ENCODE peak calls at places on chromosomes 1 and 21, in six cellular contexts. X, N, B, W, D and J are unnamed samples.

GRCh38 chr1:207993477-207994445 is 82.8 kb upstream of the CD34 start:
- DNase-seq in X (no peak), N (no peak), B (peak), W (peak), D (peak), J (peak)

GRCh38 chr1:242554577-242554976 is 30.1 kb upstream of the PLD5 start:
- DNase-seq in X (no peak), N (no peak), B (no peak), W (no peak), D (no peak), J (no peak)

GRCh38 chr1:166283600-166283999 is 116.8 kb upstream of the FAM78B start:
- DNase-seq in X (no peak), N (no peak), B (no peak), W (no peak), D (no peak), J (no peak)

GRCh38 chr1:173329747-173330146 is 122.6 kb upstream of the TNFSF4 start:
- DNase-seq in X (no peak), N (no peak), B (no peak), W (no peak), D (no peak), J (no peak)

GRCh38 chr1:9960705-9961562 is 17.7 kb downstream of the NMNAT1 start:
- DNase-seq in X (peak), N (no peak), B (no peak), W (peak), D (peak), J (peak)

GRCh38 chr1:159752135-159752580 is 28.6 kb upstream of the DUSP23 start:
- DNase-seq in X (no peak), N (peak), B (no peak), W (no peak), D (no peak), J (no peak)

GRCh38 chr1:155208656-155209372 is at the start of gene MTX1:
- DNase-seq in X (no peak), N (peak), B (peak), W (peak), D (peak), J (peak)

GRCh38 chr21:23217597-23217996 is 2219.4 kb downstream of the NCAM2 start:
- DNase-seq in X (no peak), N (no peak), B (no peak), W (no peak), D (no peak), J (no peak)

GRCh38 chr1:95730986-95731385 is 497.0 kb downstream of the RWDD3 start:
- DNase-seq in X (no peak), N (no peak), B (no peak), W (no peak), D (no peak), J (no peak)

GRCh38 chr1:171751208-171751607 is 9.3 kb upstream of the VAMP4 start:
- DNase-seq in X (no peak), N (no peak), B (no peak), W (no peak), D (no peak), J (no peak)

GRCh38 chr1:69673301-69673700 is 105.6 kb downstream of the LRRC7 start:
- DNase-seq in X (no peak), N (no peak), B (no peak), W (no peak), D (no peak), J (no peak)

GRCh38 chr1:207021139-207021861 is 11.3 kb downstream of the C1orf116 start:
- DNase-seq in X (no peak), N (peak), B (peak), W (no peak), D (no peak), J (no peak)

GRCh38 chr1:108646661-108647269 is 14.1 kb downstream of the HENMT1 start:
- DNase-seq in X (no peak), N (peak), B (no peak), W (no peak), D (no peak), J (no peak)

GRCh38 chr1:44217809-44218410 is 4.6 kb downstream of the DMAP1 start:
- DNase-seq in X (peak), N (peak), B (peak), W (peak), D (peak), J (peak)

GRCh38 chr1:172960454-172961208 is 90.1 kb downstream of the TNFSF18 start:
- DNase-seq in X (no peak), N (no peak), B (no peak), W (peak), D (no peak), J (no peak)

GRCh38 chr1:229843627-229844238 is 217.7 kb downstream of the URB2 start:
- DNase-seq in X (no peak), N (peak), B (no peak), W (no peak), D (no peak), J (no peak)

GRCh38 chr21:45993210-45994085 is 11.9 kb downstream of the COL6A1 start:
- DNase-seq in X (no peak), N (no peak), B (no peak), W (no peak), D (no peak), J (peak)
- TF ChIP-seq CREB1 in X (no peak), N (no peak), B (no peak), W (no peak), D (no peak), J (no peak)

GRCh38 chr1:62325076-62325475 is 5.8 kb upstream of the KANK4 start:
- DNase-seq in X (no peak), N (peak), B (no peak), W (no peak), D (no peak), J (no peak)

GRCh38 chr1:62325696-62326095 is 6.5 kb upstream of the KANK4 start:
- DNase-seq in X (no peak), N (peak), B (no peak), W (no peak), D (no peak), J (no peak)

GRCh38 chr1:62333431-62333830 is 14.2 kb upstream of the KANK4 start:
- DNase-seq in X (no peak), N (no peak), B (no peak), W (no peak), D (no peak), J (no peak)

GRCh38 chr1:62327360-62328051 is 8.3 kb upstream of the KANK4 start:
- DNase-seq in X (no peak), N (no peak), B (no peak), W (peak), D (peak), J (peak)
- TF ChIP-seq CREB1 in X (no peak), N (no peak), B (no peak), W (no peak), D (no peak), J (no peak)

GRCh38 chr1:42340093-42340492 is 5.1 kb upstream of the FOXJ3 start:
- DNase-seq in X (no peak), N (peak), B (no peak), W (peak), D (no peak), J (no peak)
- TF ChIP-seq CREB1 in X (no peak), N (no peak), B (no peak), W (no peak), D (no peak), J (no peak)

GRCh38 chr1:18118078-18118477 is 10.5 kb downstream of the IGSF21 start:
- DNase-seq in X (no peak), N (no peak), B (no peak), W (no peak), D (no peak), J (no peak)
- TF ChIP-seq CREB1 in X (no peak), N (no peak), B (no peak), W (no peak), D (no peak), J (no peak)

GRCh38 chr1:232844791-232845190 is 39.6 kb downstream of the MAP10 start:
- DNase-seq in X (no peak), N (no peak), B (no peak), W (no peak), D (no peak), J (no peak)
- TF ChIP-seq CREB1 in X (no peak), N (no peak), B (no peak), W (no peak), D (no peak), J (no peak)

DNA sequence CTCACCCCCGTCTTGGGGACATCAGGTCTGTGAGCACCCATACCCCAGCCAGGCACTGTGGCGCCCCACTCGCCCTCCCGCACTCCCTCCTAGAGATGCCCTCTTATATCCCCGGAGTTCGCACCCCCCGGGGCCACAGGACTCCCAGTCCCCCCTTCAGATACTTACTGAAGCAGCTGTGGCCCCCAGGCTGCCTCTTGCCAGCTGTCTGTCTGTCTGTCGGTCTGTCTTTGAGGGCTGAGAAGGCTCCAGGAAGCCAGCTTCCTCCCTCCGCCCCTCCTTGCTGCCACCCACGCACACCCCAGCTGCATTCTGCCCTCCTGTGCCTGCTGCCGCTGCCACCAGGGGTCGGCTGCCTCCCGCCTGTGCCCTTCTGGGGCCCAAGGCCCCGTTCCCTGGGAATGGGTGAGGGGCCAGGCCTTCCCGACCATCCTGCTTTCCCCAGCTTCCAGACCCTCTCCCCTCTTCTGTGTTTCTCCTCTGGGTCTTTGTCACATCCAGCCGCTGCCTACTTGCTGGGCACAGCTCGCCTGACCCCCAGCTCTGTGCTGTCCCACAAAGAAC is at the start of gene PTPN7:
- DNase-seq in X (peak), N (no peak), B (peak), W (no peak), D (no peak), J (no peak)
- TF ChIP-seq CREB1 in X (no peak), N (no peak), B (no peak), W (no peak), D (no peak), J (no peak)

GRCh38 chr1:2072891-2073290 is 22.7 kb downstream of the PRKCZ start:
- DNase-seq in X (no peak), N (no peak), B (no peak), W (no peak), D (no peak), J (no peak)

GRCh38 chr1:2074944-2075740 is 24.9 kb downstream of the PRKCZ start:
- DNase-seq in X (no peak), N (no peak), B (no peak), W (no peak), D (no peak), J (no peak)

GRCh38 chr1:2072109-2072806 is 22.0 kb downstream of the PRKCZ start:
- DNase-seq in X (no peak), N (no peak), B (no peak), W (no peak), D (no peak), J (no peak)

GRCh38 chr1:2074316-2074855 is 24.2 kb downstream of the PRKCZ start:
- DNase-seq in X (no peak), N (no peak), B (no peak), W (no peak), D (no peak), J (no peak)

DNA sequence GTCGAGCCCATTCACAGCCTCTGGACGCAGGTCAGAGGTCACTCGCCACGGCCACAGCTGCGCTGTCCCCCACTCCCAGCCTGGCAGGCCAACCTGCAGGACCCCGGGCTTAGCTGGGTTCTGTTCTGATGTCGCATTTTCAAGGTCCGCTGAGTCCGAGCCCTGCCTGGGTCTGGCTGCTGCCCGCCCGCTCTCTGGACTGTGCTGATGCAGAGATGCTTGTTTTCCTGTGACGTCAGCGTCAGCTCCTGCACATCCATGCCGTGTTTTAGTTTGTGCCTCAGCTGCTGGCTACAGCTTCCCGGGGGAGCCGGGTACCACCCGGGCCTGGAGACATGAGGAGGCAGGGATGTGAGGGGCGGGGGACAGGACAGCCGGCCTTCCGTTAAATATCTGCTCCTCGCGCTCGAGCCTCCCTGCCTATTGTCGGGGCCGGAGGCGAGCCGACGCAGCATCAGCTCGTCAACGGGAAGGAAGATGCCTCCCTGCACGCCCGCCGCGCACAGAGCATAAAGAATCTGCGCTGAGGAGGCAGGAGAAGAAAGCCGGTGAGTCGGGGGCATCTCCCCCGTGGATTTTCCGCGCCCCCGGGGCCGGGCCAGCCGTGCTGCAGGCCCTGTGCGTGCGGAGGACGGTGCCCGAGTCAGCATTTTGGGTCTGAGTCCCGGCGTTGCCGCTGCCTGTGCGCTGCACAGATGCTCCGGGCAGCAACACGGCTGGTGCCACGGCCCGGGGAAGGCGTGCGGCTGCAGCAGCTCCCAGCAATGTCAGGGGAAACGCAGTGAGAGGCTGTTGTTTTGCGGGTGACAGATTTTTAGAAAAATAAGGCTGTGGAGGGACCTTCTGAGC is 23.4 kb downstream of the PRKCZ start:
- DNase-seq in X (no peak), N (no peak), B (peak), W (no peak), D (no peak), J (no peak)
- TF ChIP-seq CREB1 in X (no peak), N (no peak), B (peak), W (no peak), D (no peak), J (no peak)

GRCh38 chr21:17602874-17603273 is 9.8 kb downstream of the BTG3 start:
- DNase-seq in X (no peak), N (no peak), B (no peak), W (no peak), D (no peak), J (no peak)
- TF ChIP-seq CREB1 in X (no peak), N (no peak), B (no peak), W (no peak), D (no peak), J (no peak)